ENCODE peak calls at places on chromosomes 4 and X, in five cellular contexts. T is trophoblast cell; R is fibroblast of lung; Y is mammary epithelial cell; V is effector memory CD4-positive, alpha-beta T cell. G is an unnamed sample.

GRCh38 chr4:152691761-152692160 is 12.0 kb upstream of the TMEM154 start:
- DNase-seq in Y (no peak), R (no peak), T (no peak), V (no peak), G (no peak)

GRCh38 chr4:133969202-133969873 is 232.3 kb downstream of the PABPC4L start:
- DNase-seq in R (peak), Y (peak), T (no peak), V (no peak), G (no peak)

GRCh38 chr4:146522862-146523205 is 1.1 kb upstream of the SLC10A7 start:
- DNase-seq in V (no peak), Y (peak), R (peak), T (no peak), G (no peak)

GRCh38 chr4:180923476-180923875 is 1319.7 kb upstream of the TENM3 start:
- DNase-seq in V (no peak), Y (peak), T (no peak), R (peak), G (no peak)

GRCh38 chrX:24146283-24146865 is 3.2 kb upstream of the ZFX start:
- DNase-seq in Y (no peak), R (no peak), T (no peak), V (no peak), G (no peak)

GRCh38 chr4:133866328-133866699 is 335.3 kb downstream of the PABPC4L start:
- DNase-seq in V (no peak), R (peak), T (no peak), Y (no peak), G (no peak)

GRCh38 chrX:154502989-154503388 is 12.6 kb upstream of the SLC10A3 start:
- DNase-seq in R (no peak), V (no peak), Y (no peak), T (no peak), G (no peak)

GRCh38 chrX:130216312-130216711 is 44.5 kb downstream of the RAB33A start:
- DNase-seq in Y (no peak), R (peak), T (no peak), V (no peak), G (no peak)

GRCh38 chr4:187887886-187888285 is 107.7 kb upstream of the ZFP42 start:
- DNase-seq in R (no peak), V (no peak), Y (no peak), T (no peak), G (no peak)

GRCh38 chr4:126779446-126780166 is 853.2 kb upstream of the INTU start:
- DNase-seq in R (no peak), Y (no peak), V (no peak), T (no peak), G (no peak)

GRCh38 chrX:131792789-131793462 is 230.2 kb upstream of the STK26 start:
- DNase-seq in Y (peak), R (peak), T (peak), V (no peak), G (no peak)

GRCh38 chrX:35919536-35920309 is at the start of gene CFAP47:
- DNase-seq in V (no peak), R (no peak), Y (no peak), T (peak), G (no peak)

GRCh38 chr4:38071801-38072567 is 111.8 kb downstream of the PTTG2 start:
- DNase-seq in T (peak), R (no peak), V (no peak), Y (no peak), G (no peak)

GRCh38 chr4:70703695-70704332 is 15.5 kb downstream of the UTP3 start:
- DNase-seq in T (no peak), Y (peak), V (no peak), R (peak), G (no peak)

GRCh38 chr4:74716436-74716765 is 77.9 kb downstream of the BTC start:
- DNase-seq in T (no peak), R (no peak), Y (no peak), V (no peak), G (no peak)

GRCh38 chrX:152212969-152213368 is 74.6 kb upstream of the MAGEA10 start:
- DNase-seq in T (no peak), R (no peak), V (no peak), Y (no peak), G (no peak)

GRCh38 chrX:78997870-78998558 is 52.8 kb downstream of the P2RY10 start:
- DNase-seq in T (no peak), R (no peak), Y (no peak), V (peak), G (no peak)

GRCh38 chrX:23694606-23695005 is 27.3 kb downstream of the PRDX4 start:
- DNase-seq in R (peak), V (no peak), Y (peak), T (peak), G (peak)

GRCh38 chrX:43716144-43716543 is 60.0 kb downstream of the MAOA start:
- DNase-seq in Y (no peak), T (peak), V (no peak), R (no peak), G (no peak)

GRCh38 chr4:89754531-89754930 is 82.4 kb downstream of the SNCA start:
- DNase-seq in Y (no peak), V (no peak), R (peak), T (no peak), G (no peak)

GRCh38 chr4:121269001-121269400 is 104.9 kb upstream of the TNIP3 start:
- DNase-seq in T (no peak), R (no peak), V (no peak), Y (no peak), G (no peak)

DNA sequence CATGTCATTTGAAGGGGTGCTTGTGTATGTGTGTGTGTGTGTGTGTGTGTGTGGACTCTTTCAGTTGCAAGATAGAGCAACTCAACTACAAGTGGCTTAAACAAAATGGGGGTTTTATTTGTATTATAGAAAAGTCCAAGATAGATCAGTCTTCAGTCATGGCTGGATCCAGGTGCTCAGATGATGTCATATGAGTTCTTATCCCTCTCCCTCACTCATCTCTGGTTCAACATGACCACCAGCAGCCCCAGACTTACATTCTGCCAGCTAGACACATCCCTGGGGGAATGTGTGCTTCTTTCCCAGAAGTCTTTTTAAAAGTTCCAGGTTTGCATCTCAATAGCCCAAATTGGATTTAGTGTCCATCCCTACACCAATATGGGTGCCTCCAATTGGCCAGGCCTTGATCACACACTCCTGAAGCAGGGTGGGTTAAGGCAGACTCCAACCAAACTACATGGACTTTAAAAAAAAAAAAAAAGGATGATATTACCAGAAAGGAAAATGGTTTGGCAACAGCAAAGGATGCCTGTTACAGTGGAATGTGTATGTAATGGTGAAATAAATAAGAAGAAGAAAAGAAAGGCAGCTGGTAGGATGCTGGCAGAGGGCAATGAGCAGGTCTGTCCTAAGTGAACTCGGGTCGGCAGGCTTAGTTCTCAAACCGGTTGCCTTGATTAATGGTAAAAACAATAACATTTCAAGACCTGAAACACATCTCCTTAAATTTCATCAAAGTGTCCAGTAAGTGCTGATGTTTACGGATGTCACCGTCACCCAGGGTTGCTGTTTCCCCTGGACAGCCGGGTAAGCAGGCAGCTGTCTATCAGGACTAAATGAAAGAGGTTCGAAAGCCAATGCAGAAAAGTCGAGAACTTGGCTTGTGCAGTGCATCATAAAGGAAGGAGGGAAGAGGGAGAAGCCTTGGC is 107.7 kb downstream of the SMIM20 start:
- DNase-seq in R (peak), Y (no peak), V (no peak), T (no peak), G (peak)
- H3K27ac ChIP-seq in R (peak), Y (no peak), V (no peak), T (no peak), G (peak)

GRCh38 chrX:15948318-15948660 is 93.7 kb upstream of the AP1S2 start:
- DNase-seq in Y (peak), T (no peak), V (no peak), R (no peak), G (no peak)
- H3K27ac ChIP-seq in Y (peak), T (no peak), V (no peak), R (no peak), G (peak)

DNA sequence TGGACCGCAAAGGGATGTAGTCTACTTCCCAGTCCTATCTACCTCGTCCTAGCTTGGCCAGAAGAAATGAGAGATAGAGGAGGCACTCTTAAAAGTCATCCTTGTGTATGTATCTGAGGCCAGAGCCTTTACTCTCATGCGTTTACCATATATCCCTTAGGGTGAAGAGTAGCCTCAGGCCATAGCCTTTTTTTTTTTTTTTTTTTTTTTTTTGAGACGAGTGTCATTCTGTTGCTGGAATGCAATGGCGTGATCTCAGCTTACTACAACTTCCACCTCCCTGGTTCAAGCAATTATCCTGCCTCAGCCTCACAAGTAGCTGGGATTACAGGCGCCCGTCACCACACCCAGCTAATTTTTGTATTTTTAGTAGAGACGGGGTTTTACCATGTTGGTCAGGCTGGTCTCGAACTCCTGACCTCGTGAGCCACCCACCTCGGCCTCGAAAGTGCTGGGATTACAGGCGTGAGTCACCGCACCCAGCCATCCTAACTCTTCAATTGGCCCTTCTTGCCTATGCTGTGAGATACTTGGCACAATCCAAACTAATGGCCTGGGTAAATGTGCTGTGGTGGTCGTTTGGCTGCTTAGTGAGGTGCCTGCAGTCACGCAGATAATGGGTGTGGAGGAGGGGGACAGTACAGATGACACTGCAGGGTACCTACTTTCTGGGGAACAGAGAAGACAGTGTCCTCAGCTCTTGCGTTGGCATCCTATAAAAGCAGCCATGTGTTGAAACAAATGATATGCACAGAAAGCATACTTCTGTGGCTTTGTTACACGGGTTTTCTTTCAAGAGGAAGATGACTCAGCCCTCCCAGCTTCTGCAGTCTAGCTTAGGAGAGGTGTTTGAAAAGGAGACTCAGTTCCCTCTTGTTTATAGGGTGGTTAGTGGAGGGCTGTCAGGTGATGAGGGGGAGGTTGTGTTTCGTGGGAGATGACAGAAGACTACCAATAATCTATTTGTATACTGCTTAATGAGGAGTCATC is 10.4 kb upstream of the DGAT2L6 start:
- DNase-seq in V (no peak), Y (peak), T (no peak), R (peak), G (no peak)
- H3K27ac ChIP-seq in V (no peak), Y (no peak), T (peak), R (no peak), G (no peak)

GRCh38 chr4:161881370-161881769 is 282.4 kb downstream of the FSTL5 start:
- DNase-seq in Y (no peak), R (no peak), T (no peak), V (no peak), G (no peak)

GRCh38 chr4:161883157-161883556 is 280.6 kb downstream of the FSTL5 start:
- DNase-seq in R (no peak), T (no peak), V (no peak), Y (no peak), G (no peak)
- H3K27ac ChIP-seq in R (no peak), T (no peak), V (no peak), Y (no peak), G (no peak)

GRCh38 chr4:94412019-94413017 is 39.4 kb upstream of the PDLIM5 start:
- DNase-seq in R (peak), Y (peak), T (no peak), V (no peak), G (peak)

GRCh38 chr4:94409947-94410346 is 41.8 kb upstream of the PDLIM5 start:
- DNase-seq in V (no peak), R (peak), Y (no peak), T (no peak), G (no peak)

GRCh38 chr4:94409375-94409679 is 42.4 kb upstream of the PDLIM5 start:
- DNase-seq in Y (no peak), R (no peak), V (no peak), T (no peak), G (no peak)

GRCh38 chr4:94411296-94411695 is 40.4 kb upstream of the PDLIM5 start:
- DNase-seq in T (no peak), V (no peak), R (no peak), Y (no peak), G (no peak)

DNA sequence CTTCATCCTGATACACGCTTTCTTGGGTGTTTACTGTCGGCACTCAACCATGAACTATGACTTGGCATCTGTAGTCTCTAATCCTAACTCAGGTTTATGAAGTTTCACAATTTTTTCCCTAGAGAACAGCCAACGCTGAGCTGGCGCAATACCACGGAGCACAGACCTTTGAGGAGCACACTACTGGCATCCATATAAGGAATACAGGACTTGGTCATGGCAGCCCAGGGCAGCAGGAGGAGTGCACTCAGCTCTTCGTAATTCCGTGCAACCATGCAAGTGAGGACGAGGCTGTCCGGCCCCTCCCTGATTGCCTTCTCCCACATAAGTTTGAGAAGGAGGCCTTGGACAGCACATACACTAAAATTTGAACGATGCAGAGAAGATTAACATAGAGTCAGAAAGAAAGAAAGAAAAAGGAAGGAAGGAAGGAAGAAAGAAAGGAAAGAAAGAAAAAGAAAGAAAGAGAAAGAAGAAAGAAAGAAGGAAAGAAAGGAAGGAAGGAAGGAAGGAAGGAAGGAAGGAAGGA is 41.0 kb upstream of the PDLIM5 start:
- DNase-seq in Y (no peak), V (no peak), R (no peak), T (peak), G (no peak)
- H3K27ac ChIP-seq in Y (no peak), V (no peak), R (no peak), T (no peak), G (no peak)

GRCh38 chr4:68906238-68907137 is 45.1 kb downstream of the UGT2A3 start:
- DNase-seq in Y (peak), T (no peak), V (no peak), R (peak), G (no peak)
- H3K27ac ChIP-seq in Y (no peak), T (peak), V (no peak), R (no peak), G (peak)

GRCh38 chr4:4386296-4386735 is 586 bp upstream of the NSG1 start:
- DNase-seq in Y (peak), R (no peak), T (no peak), V (no peak), G (no peak)
- H3K27ac ChIP-seq in Y (no peak), R (no peak), T (no peak), V (peak), G (no peak)

GRCh38 chr4:52715255-52715897 is 35.8 kb downstream of the ERVMER34-1 start:
- DNase-seq in V (no peak), Y (no peak), R (no peak), T (no peak), G (no peak)

GRCh38 chr4:52715914-52716313 is 35.3 kb downstream of the ERVMER34-1 start:
- DNase-seq in V (no peak), R (no peak), Y (no peak), T (no peak), G (no peak)

GRCh38 chr4:52718123-52718522 is 33.1 kb downstream of the ERVMER34-1 start:
- DNase-seq in V (no peak), T (no peak), Y (peak), R (peak), G (no peak)

GRCh38 chr4:52714597-52715254 is 36.5 kb downstream of the ERVMER34-1 start:
- DNase-seq in T (no peak), Y (no peak), V (no peak), R (no peak), G (no peak)

DNA sequence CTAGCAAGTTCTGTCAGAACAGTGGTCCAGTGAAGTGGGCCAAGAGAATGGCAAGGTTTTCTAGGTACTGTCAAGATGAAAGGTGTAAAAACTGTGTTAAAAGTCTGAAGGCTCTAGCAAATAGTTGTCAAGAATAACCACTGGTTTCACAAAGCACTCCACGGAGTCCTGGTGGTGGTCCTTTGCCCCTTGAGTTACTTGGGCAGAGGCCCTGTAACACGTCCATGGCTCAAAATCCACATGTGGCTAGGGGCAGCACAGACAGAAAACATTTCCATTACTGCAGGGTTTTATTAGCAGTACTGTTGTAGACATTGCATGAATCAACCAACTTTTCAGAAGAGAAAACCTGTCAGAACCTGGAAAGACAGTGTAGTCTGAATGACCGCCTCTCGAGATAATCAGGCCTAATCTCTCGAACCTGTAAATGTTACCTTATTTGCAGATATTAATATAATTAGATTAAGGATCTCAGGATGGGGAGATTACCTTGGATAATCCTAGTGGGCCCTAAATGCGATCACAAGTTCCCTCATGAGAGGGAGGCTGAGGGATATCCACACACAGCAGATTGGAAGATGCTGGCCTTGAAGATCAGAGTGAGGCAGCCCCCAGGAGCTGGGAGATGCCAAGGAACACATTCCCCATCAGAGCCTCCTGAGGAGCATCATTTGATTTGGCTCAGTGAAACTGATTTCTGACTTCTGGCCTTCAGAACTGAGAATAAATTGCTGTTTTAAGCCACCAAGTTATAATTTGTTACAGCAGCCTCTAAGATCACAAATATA is 34.7 kb downstream of the ERVMER34-1 start:
- DNase-seq in T (no peak), R (no peak), V (no peak), Y (no peak), G (no peak)
- H3K27ac ChIP-seq in T (no peak), R (no peak), V (peak), Y (no peak), G (no peak)

GRCh38 chrX:153348421-153348820 is 14.5 kb downstream of the ZNF275 start:
- DNase-seq in Y (no peak), R (no peak), T (no peak), V (no peak), G (no peak)
- H3K27ac ChIP-seq in Y (no peak), R (no peak), T (no peak), V (no peak), G (no peak)